ENCODE peak calls at places on chromosome 3, in ten cellular contexts. A is NCI-H1694 treated with DMSO at 0.1 percent for 48 hours; Q is BE2C; K is HT1080; D is NCI-H2171 treated with DMSO at 0.1 percent for 48 hours; X is NCI-H2081; E is SW 1271; P is effector CD4-positive, alpha-beta T cell; H is central memory CD8-positive, alpha-beta T cell; W is CD4-positive, alpha-beta T cell. G is an unnamed sample.
A peak's percentile ranks its signal among the peaks of the same experiment; 100 is the strongest.

GRCh38 chr3:25775936-25776335 is 7.3 kb downstream of the NGLY1 start:
- DNase-seq in A (no peak), Q (no peak), K (no peak), D (no peak), X (no peak), E (no peak), P (no peak), H (no peak), W (no peak), G (no peak)

GRCh38 chr3:45644467-45645201 is 44.6 kb upstream of the SACM1L start:
- DNase-seq in A (no peak), Q (no peak), K (peak; percentile 95), D (no peak), X (no peak), E (peak; percentile 52), P (no peak), H (no peak), W (no peak), G (no peak)

GRCh38 chr3:3134750-3135448 is 8.2 kb downstream of the TRNT1 start:
- DNase-seq in A (no peak), Q (no peak), K (no peak), D (no peak), X (no peak), E (no peak), P (no peak), H (no peak), W (no peak), G (no peak)

GRCh38 chr3:95226437-95226836 is 1163.6 kb downstream of the NSUN3 start:
- DNase-seq in A (no peak), Q (no peak), K (no peak), D (no peak), X (no peak), E (no peak), P (no peak), H (no peak), W (no peak), G (no peak)

GRCh38 chr3:72655151-72655551 is 193.1 kb downstream of the SHQ1 start:
- DNase-seq in A (no peak), Q (no peak), K (no peak), D (no peak), X (no peak), E (no peak), P (no peak), H (no peak), W (no peak), G (no peak)

GRCh38 chr3:42014443-42014945 is 52.6 kb upstream of the ULK4 start:
- DNase-seq in A (no peak), Q (no peak), K (no peak), D (no peak), X (no peak), E (no peak), P (no peak), H (no peak), W (no peak), G (no peak)

GRCh38 chr3:103992469-103992868 is 1374.2 kb upstream of the ALCAM start:
- DNase-seq in A (no peak), Q (no peak), K (peak; percentile 11), D (no peak), X (no peak), E (no peak), P (no peak), H (no peak), W (no peak), G (no peak)

GRCh38 chr3:43774799-43775198 is 84.1 kb downstream of the ABHD5 start:
- DNase-seq in A (no peak), Q (no peak), K (no peak), D (no peak), X (no peak), E (no peak), P (no peak), H (no peak), W (no peak), G (no peak)

GRCh38 chr3:64161481-64161952 is 63.7 kb downstream of the PRICKLE2 start:
- DNase-seq in A (no peak), Q (no peak), K (peak; percentile 22), D (peak; percentile 74), X (peak; percentile 29), E (no peak), P (no peak), H (no peak), W (no peak), G (no peak)

GRCh38 chr3:59270921-59271320 is 221.1 kb upstream of the CFAP20DC start:
- DNase-seq in A (no peak), Q (no peak), K (no peak), D (no peak), X (no peak), E (no peak), P (no peak), H (no peak), W (no peak), G (no peak)

GRCh38 chr3:176141837-176142236 is 1055.4 kb downstream of the TBL1XR1 start:
- DNase-seq in A (no peak), Q (no peak), K (no peak), D (no peak), X (no peak), E (no peak), P (no peak), H (no peak), W (no peak), G (no peak)

GRCh38 chr3:5787863-5788488 is 600.5 kb downstream of the EDEM1 start:
- DNase-seq in A (peak; percentile 40), Q (no peak), K (peak; percentile 80), D (no peak), X (no peak), E (no peak), P (no peak), H (no peak), W (no peak), G (no peak)

GRCh38 chr3:36649078-36649477 is 115.3 kb downstream of the DCLK3 start:
- DNase-seq in A (no peak), Q (no peak), K (no peak), D (no peak), X (no peak), E (no peak), P (no peak), H (no peak), W (no peak), G (no peak)

GRCh38 chr3:119955972-119956371 is 138.3 kb downstream of the GSK3B start:
- DNase-seq in A (no peak), Q (no peak), K (no peak), D (no peak), X (no peak), E (no peak), P (no peak), H (no peak), W (no peak), G (no peak)

GRCh38 chr3:24933401-24933800 is 438.8 kb upstream of the THRB start:
- DNase-seq in A (no peak), Q (no peak), K (no peak), D (no peak), X (no peak), E (no peak), P (no peak), H (no peak), W (no peak), G (no peak)

GRCh38 chr3:136836511-136837156 is 17.7 kb downstream of the SLC35G2 start:
- DNase-seq in A (peak; percentile 87), Q (no peak), K (no peak), D (peak; percentile 89), X (peak; percentile 19), E (no peak), P (no peak), H (no peak), W (no peak), G (no peak)

GRCh38 chr3:135059580-135059979 is 264.5 kb downstream of the EPHB1 start:
- DNase-seq in A (no peak), Q (no peak), K (no peak), D (no peak), X (no peak), E (no peak), P (no peak), H (no peak), W (no peak), G (no peak)

GRCh38 chr3:49927798-49928197 is 1.8 kb downstream of the MON1A start:
- DNase-seq in A (no peak), Q (no peak), K (no peak), D (no peak), X (no peak), E (no peak), P (no peak), H (no peak), W (no peak), G (no peak)

GRCh38 chr3:16079519-16079918 is 95.0 kb upstream of the GALNT15 start:
- DNase-seq in A (no peak), Q (no peak), K (peak; percentile 73), D (peak; percentile 47), X (no peak), E (no peak), P (no peak), H (no peak), W (no peak), G (no peak)

GRCh38 chr3:129695203-129695602 is 88.7 kb upstream of the PLXND1 start:
- DNase-seq in A (no peak), Q (no peak), K (no peak), D (no peak), X (no peak), E (no peak), P (no peak), H (no peak), W (no peak), G (no peak)

GRCh38 chr3:137764001-137764433 is at the start of gene SOX14:
- DNase-seq in A (no peak), Q (no peak), K (no peak), D (peak; percentile 38), X (peak; percentile 48), E (no peak), P (no peak), H (no peak), W (no peak), G (no peak)

G was measured in stimulated activated CD8-positive, alpha-beta memory T cell treated with anti-CD3 and anti-CD28 coated beads, Interleukin-2, amount 100 ng/mL, for 1 hour.